ENCODE peak calls at places on chromosomes 13 and 19, in four cellular contexts. U is H1, A is K562, F is HepG2. R is an unnamed sample.

GRCh38 chr13:109727251-109727650 is 59.1 kb downstream of the IRS2 start:
- DNase-seq in U (no peak), A (no peak), F (no peak), R (no peak)

GRCh38 chr13:31409678-31410356 is 210.0 kb downstream of the B3GLCT start:
- DNase-seq in U (no peak), A (no peak), F (no peak), R (no peak)

GRCh38 chr19:4974855-4975469 is 6.0 kb downstream of the KDM4B start:
- DNase-seq in U (no peak), A (no peak), F (no peak), R (no peak)

GRCh38 chr13:46773556-46773955 is 23.4 kb downstream of the ESD start:
- DNase-seq in U (no peak), A (no peak), F (no peak), R (no peak)

GRCh38 chr13:59447846-59448620 is 715.7 kb downstream of the DIAPH3 start:
- DNase-seq in U (no peak), A (no peak), F (peak; percentile 5), R (no peak)

GRCh38 chr13:102138635-102139225 is 263.1 kb downstream of the FGF14 start:
- DNase-seq in U (no peak), A (no peak), F (no peak), R (no peak)

GRCh38 chr13:110263906-110264305 is 43.1 kb downstream of the COL4A1 start:
- DNase-seq in U (peak; percentile 44), A (no peak), F (no peak), R (no peak)

GRCh38 chr19:14203258-14203657 is 2.7 kb downstream of the ADGRL1 start:
- DNase-seq in U (peak; percentile 55), A (no peak), F (no peak), R (no peak)

GRCh38 chr19:8821748-8822241 is 10.3 kb downstream of the ZNF558 start:
- DNase-seq in U (no peak), A (no peak), F (no peak), R (no peak)

GRCh38 chr19:12773571-12773970 is 1.8 kb downstream of the HOOK2 start:
- DNase-seq in U (no peak), A (no peak), F (no peak), R (no peak)

GRCh38 chr13:47890146-47890814 is 110.8 kb downstream of the SUCLA2 start:
- DNase-seq in U (no peak), A (no peak), F (no peak), R (no peak)

GRCh38 chr19:38527466-38528136 is 90.2 kb downstream of the MAP4K1 start:
- DNase-seq in U (peak; percentile 80), A (peak; percentile 82), F (no peak), R (no peak)

GRCh38 chr13:97432232-97432916 is 1.6 kb upstream of the RAP2A start:
- DNase-seq in U (no peak), A (no peak), F (no peak), R (no peak)

GRCh38 chr19:8335343-8336071 is 7.6 kb downstream of the KANK3 start:
- DNase-seq in U (peak; percentile 81), A (peak; percentile 47), F (no peak), R (no peak)

GRCh38 chr19:46732172-46732938 is 13.5 kb upstream of the FKRP start:
- DNase-seq in U (no peak), A (no peak), F (no peak), R (no peak)

GRCh38 chr13:30844548-30845296 is 61.3 kb upstream of the MEDAG start:
- DNase-seq in U (no peak), A (no peak), F (no peak), R (no peak)

GRCh38 chr19:575527-576506 is 3.4 kb downstream of the BSG start:
- DNase-seq in U (no peak), A (peak; percentile 58), F (no peak), R (no peak)

GRCh38 chr19:19064811-19065745 is 1.3 kb downstream of the SLC25A42 start:
- DNase-seq in U (no peak), A (peak; percentile 32), F (no peak), R (no peak)

GRCh38 chr19:58544591-58545285 is 874 bp downstream of the TRIM28 start:
- DNase-seq in U (no peak), A (peak; percentile 89), F (no peak), R (no peak)

GRCh38 chr19:38920529-38921419 is 8.8 kb upstream of the CCER2 start:
- DNase-seq in U (no peak), A (peak; percentile 15), F (no peak), R (no peak)

DNA sequence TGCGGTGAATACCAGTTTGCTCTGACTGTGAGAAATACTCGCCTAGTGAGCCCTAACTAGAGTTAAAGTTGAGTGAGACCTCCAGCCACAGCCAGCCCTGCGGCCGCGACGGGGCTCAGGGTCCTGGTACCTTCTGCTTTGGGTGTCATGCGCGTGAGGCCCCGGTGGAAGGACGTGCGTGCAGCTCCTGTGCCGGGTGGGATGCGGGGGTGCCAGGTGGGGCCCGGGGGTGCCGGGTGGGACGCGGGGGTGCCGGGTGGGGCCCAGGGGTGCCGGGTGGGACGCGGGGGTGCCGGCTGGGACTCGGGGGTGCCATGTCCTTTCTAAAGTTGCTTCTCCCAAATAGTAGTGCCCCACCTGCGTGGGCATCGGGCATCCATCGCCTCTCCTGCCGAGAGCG is 8.5 kb upstream of the TMPRSS9 start:
- DNase-seq in U (no peak), A (no peak), F (no peak), R (no peak)
- TF ChIP-seq FOSL1 in U (no peak), A (no peak), F (no peak), R (no peak)

DNA sequence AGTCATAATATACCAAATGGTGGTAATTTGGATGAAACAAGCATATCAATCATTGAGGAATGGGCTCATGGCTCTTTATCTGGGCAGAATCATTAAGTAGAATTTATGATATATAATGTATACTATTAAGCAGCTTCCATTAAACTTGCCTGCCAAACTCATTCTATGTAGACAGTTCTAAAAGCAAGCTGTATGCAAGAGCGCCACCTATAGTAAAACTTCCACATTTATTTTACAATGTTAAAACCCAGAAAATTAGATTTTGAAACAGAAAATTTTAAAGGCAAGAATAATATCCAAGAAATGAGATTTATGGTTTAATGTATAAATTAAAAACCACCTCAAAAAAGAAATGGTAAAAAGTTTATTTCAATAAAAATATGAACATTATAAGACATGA is 161.5 kb downstream of the MZT1 start:
- DNase-seq in U (no peak), A (no peak), F (peak; percentile 29), R (peak; percentile 10)
- TF ChIP-seq SP1 in U (no peak), A (no peak), F (no peak), R (no peak)

GRCh38 chr19:48344892-48345291 is 18.8 kb downstream of the TMEM143 start:
- DNase-seq in U (no peak), A (peak; percentile 51), F (no peak), R (no peak)
- TF ChIP-seq SIN3A in U (no peak), A (no peak), F (no peak), R (no peak)

GRCh38 chr19:51887522-51888498 is at the start of gene ZNF577:
- DNase-seq in U (peak; percentile 82), A (no peak), F (no peak), R (no peak)
- TF ChIP-seq FOSL1 in U (no peak), A (no peak), F (no peak), R (no peak)

GRCh38 chr19:45396389-45397260 is 8.2 kb downstream of the PPP1R13L start:
- DNase-seq in U (peak; percentile 69), A (peak; percentile 5), F (no peak), R (no peak)

GRCh38 chr19:45391871-45392665 is 12.8 kb downstream of the PPP1R13L start:
- DNase-seq in U (no peak), A (no peak), F (no peak), R (no peak)

GRCh38 chr19:45385392-45386221 is 15.2 kb upstream of the ERCC2 start:
- DNase-seq in U (peak; percentile 79), A (peak; percentile 10), F (no peak), R (no peak)

GRCh38 chr19:45395524-45396388 is 9.1 kb downstream of the PPP1R13L start:
- DNase-seq in U (peak; percentile 85), A (peak; percentile 4), F (no peak), R (no peak)

GRCh38 chr19:45391346-45391745 is 13.5 kb downstream of the PPP1R13L start:
- DNase-seq in U (no peak), A (peak; percentile 25), F (peak; percentile 20), R (no peak)
- TF ChIP-seq SP1 in U (no peak), A (no peak), F (no peak), R (no peak)

DNA sequence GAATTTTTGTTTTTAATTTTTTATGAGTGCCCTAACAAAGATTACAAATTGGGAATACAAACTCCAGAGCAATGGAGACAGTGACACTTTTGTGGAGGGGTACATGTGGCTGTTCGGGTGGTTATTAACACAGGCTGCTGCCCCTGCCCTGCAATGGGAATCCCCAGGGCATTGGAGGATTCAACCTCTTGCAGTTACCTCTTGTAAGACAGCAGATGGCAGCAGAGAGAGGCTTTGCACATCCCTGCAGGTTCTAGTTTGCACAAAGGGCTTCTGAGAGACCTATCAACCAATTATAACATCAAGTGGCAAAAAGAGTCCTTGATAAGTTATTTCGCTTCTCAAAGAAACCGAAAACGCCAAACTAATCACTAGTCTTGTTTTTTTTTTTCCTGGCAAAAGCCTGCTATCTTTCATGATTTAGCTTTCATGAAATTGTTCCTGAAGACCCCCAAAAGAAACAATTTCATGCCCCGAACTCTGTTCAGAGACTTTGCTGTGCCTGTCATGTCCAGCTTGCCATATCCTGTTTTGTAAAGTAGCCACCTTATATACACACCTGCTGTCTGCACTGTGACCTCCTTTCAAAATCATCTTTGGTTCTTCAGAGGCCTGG is 10.4 kb downstream of the GJB2 start:
- DNase-seq in U (no peak), A (peak; percentile 53), F (peak; percentile 63), R (peak; percentile 57)
- TF ChIP-seq SIN3A in U (no peak), A (no peak), F (no peak), R (no peak)

R was measured in HCT116.